ENCODE peak calls at places on chromosomes 5 and 9, in nine cellular contexts. M is fibroblast of lung; E is BJ; P is ovary; O is right cardiac atrium; B is naive thymus-derived CD4-positive, alpha-beta T cell; T is CD8-positive, alpha-beta T cell; Y is hepatocyte; I is IMR-90. V is an unnamed sample.

GRCh38 chr5:169651526-169651925 is 14.5 kb downstream of the DOCK2 start:
- DNase-seq in M (peak; percentile 12), E (no peak), P (no peak), O (no peak), B (no peak), T (no peak), Y (no peak), I (no peak), V (no peak)

GRCh38 chr9:123027517-123027916 is 6.0 kb upstream of the GPR21 start:
- DNase-seq in M (no peak), E (no peak), P (no peak), O (no peak), B (no peak), T (no peak), Y (no peak), I (no peak), V (no peak)

GRCh38 chr5:163580516-163580915 is 75.1 kb downstream of the MAT2B start:
- DNase-seq in M (no peak), E (no peak), P (no peak), O (no peak), B (no peak), T (no peak), Y (peak; percentile 50), I (no peak), V (no peak)

GRCh38 chr5:15757103-15757502 is 257.1 kb downstream of the FBXL7 start:
- DNase-seq in M (peak; percentile 13), E (peak; percentile 65), P (no peak), O (no peak), B (no peak), T (no peak), Y (no peak), I (peak; percentile 64), V (no peak)

GRCh38 chr5:96546120-96546519 is 113.1 kb upstream of the PCSK1 start:
- DNase-seq in M (no peak), E (no peak), P (no peak), O (no peak), B (no peak), T (no peak), Y (no peak), I (no peak), V (no peak)

GRCh38 chr5:159337291-159337974 is 7.1 kb upstream of the IL12B start:
- DNase-seq in M (peak; percentile 47), E (peak; percentile 47), P (no peak), O (peak; percentile 45), B (peak; percentile 43), T (no peak), Y (no peak), I (peak; percentile 73), V (no peak)

GRCh38 chr9:35340046-35340445 is 149.9 kb upstream of the RUSC2 start:
- DNase-seq in M (no peak), E (no peak), P (no peak), O (no peak), B (no peak), T (no peak), Y (no peak), I (peak; percentile 25), V (no peak)

GRCh38 chr5:78604693-78605092 is 43.9 kb downstream of the LHFPL2 start:
- DNase-seq in M (no peak), E (no peak), P (no peak), O (no peak), B (no peak), T (no peak), Y (no peak), I (no peak), V (no peak)

GRCh38 chr9:127968046-127968445 is 12.7 kb downstream of the EEIG1 start:
- DNase-seq in M (peak; percentile 38), E (no peak), P (no peak), O (peak; percentile 50), B (no peak), T (no peak), Y (peak; percentile 72), I (peak; percentile 77), V (no peak)

GRCh38 chr9:7150153-7150890 is 392.5 kb downstream of the KDM4C start:
- DNase-seq in M (no peak), E (no peak), P (no peak), O (no peak), B (no peak), T (no peak), Y (no peak), I (no peak), V (no peak)

GRCh38 chr9:130417602-130418001 is 27.2 kb upstream of the ASS1 start:
- DNase-seq in M (no peak), E (no peak), P (no peak), O (peak; percentile 4), B (no peak), T (no peak), Y (no peak), I (no peak), V (no peak)

GRCh38 chr5:16551628-16552027 is 65.2 kb downstream of the RETREG1 start:
- DNase-seq in M (no peak), E (no peak), P (no peak), O (no peak), B (no peak), T (no peak), Y (no peak), I (no peak), V (no peak)

GRCh38 chr9:130972277-130972956 is 33.4 kb upstream of the FIBCD1 start:
- DNase-seq in M (no peak), E (no peak), P (no peak), O (no peak), B (no peak), T (no peak), Y (no peak), I (no peak), V (no peak)

GRCh38 chr5:171451421-171451820 is 32.0 kb downstream of the FGF18 start:
- DNase-seq in M (no peak), E (no peak), P (no peak), O (no peak), B (no peak), T (no peak), Y (no peak), I (no peak), V (no peak)

GRCh38 chr5:171453056-171453725 is 33.7 kb downstream of the FGF18 start:
- DNase-seq in M (no peak), E (no peak), P (no peak), O (no peak), B (no peak), T (no peak), Y (no peak), I (no peak), V (no peak)

GRCh38 chr5:171453988-171454387 is 34.5 kb downstream of the FGF18 start:
- DNase-seq in M (no peak), E (no peak), P (no peak), O (no peak), B (no peak), T (no peak), Y (no peak), I (no peak), V (no peak)

GRCh38 chr5:171449426-171449825 is 30.0 kb downstream of the FGF18 start:
- DNase-seq in M (no peak), E (no peak), P (no peak), O (no peak), B (no peak), T (no peak), Y (peak; percentile 45), I (no peak), V (no peak)

GRCh38 chr5:171450423-171451246 is 31.2 kb downstream of the FGF18 start:
- DNase-seq in M (peak; percentile 74), E (peak; percentile 23), P (peak; percentile 75), O (peak; percentile 89), B (no peak), T (no peak), Y (peak; percentile 82), I (peak; percentile 73), V (no peak)
- H3K4me3 ChIP-seq in M (peak overlapping the region; percentile 53), E (peak overlapping the region; percentile 48), P (peak overlapping the region; percentile 42), O (peak overlapping the region; percentile 47), B (no peak overlapping the region), T (no peak overlapping the region), Y (peak overlapping the region; percentile 33), I (peak overlapping the region; percentile 51), V (peak overlapping the region; percentile 62)

DNA sequence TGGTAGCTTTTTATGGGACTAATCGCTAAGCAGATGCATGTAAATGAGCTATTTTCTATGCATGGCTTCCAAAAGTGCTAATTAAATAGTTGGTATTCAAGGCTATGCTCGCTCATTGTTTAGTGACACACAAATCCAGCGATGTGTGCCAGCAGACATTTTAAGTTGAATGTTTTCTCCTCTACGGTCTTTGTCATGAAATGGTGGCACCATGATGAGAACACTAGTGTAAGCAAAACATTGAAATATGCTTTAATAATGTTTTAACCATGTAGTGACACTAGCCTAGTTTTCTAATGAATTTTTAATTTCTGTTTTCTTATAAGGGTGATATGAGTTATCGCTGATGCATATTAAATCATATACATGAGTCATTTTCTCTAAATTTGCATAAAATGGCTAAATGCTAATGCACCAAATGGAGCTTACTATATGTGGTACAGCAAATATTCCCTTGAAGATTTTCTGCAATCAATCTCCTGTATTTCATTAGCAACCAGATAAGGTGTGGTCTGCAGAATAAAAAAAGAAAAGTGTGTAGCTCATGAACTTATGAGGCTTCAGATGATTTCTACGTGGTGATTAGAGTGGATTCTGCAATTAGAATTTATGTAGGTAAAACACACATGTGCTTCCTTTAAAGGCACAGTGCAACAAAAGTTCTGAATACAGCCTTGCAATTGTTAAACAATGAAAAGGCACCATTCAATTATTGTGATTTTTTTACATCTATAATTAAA is 226.6 kb downstream of the MEF2C start:
- DNase-seq in M (no peak), E (no peak), P (no peak), O (no peak), B (no peak), T (no peak), Y (no peak), I (no peak), V (no peak)
- H3K27me3 ChIP-seq in M (peaks cover 14% of the 10 kb centered on the region), E (peaks cover 1% of the 10 kb centered on the region), P (no peaks in the 10 kb centered on the region), O (peaks cover 2% of the 10 kb centered on the region), B (peaks cover 14% of the 10 kb centered on the region), T (peaks cover 31% of the 10 kb centered on the region), Y (peaks cover 59% of the 10 kb centered on the region), I (peaks cover 16% of the 10 kb centered on the region), V (no peaks in the 10 kb centered on the region)

DNA sequence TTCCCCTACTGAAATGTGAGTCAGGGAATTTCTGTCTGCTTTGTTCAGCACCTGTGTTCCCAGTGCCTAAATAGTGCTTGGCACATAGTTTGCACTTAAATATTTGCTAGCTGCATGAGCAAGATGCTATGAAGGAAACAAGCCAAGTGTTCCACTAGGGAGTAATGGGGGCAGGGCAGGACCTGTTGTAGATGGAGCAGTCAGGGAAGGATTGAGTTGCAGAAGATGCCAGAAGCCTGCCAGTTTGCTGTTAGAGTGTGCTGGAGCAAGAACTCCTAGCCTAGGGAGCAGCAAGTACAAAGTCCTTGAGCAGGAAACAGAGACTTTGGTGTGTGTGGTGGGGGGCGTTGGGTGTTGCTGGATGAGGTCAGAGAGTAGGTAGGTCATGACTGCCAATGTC is 87.5 kb downstream of the DAB2IP start:
- DNase-seq in M (peak; percentile 43), E (no peak), P (no peak), O (no peak), B (no peak), T (no peak), Y (no peak), I (peak; percentile 61), V (no peak)
- H3K4me3 ChIP-seq in M (no peak overlapping the region), E (no peak overlapping the region), P (no peak overlapping the region), O (no peak overlapping the region), B (no peak overlapping the region), T (no peak overlapping the region), Y (no peak overlapping the region), I (no peak overlapping the region), V (no peak overlapping the region)

DNA sequence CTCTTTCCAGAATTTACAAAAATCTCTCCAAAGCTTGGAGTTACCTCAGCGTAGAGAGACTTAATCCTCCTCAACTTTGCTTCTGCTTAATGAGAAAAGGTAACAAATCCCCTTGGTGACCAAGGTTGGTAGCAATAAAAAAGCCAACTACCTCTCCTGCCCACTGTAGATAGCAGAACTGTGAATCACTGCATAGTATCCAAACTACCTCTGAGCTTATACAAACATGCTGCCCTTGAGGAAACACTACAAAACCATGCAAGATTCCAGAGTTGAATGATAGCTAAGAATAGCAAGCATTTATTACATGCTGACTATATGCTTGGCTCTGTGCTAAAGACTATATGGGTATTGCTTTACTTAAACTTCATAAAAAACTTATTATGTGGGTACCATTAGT is 2.8 kb upstream of the ADAMTS12 start:
- DNase-seq in M (no peak), E (no peak), P (no peak), O (no peak), B (no peak), T (no peak), Y (no peak), I (peak; percentile 63), V (no peak)
- H3K27me3 ChIP-seq in M (no peaks in the 10 kb centered on the region), E (no peaks in the 10 kb centered on the region), P (no peaks in the 10 kb centered on the region), O (no peaks in the 10 kb centered on the region), B (peaks cover 9% of the 10 kb centered on the region), T (no peaks in the 10 kb centered on the region), Y (no peaks in the 10 kb centered on the region), I (no peaks in the 10 kb centered on the region), V (peaks cover 37% of the 10 kb centered on the region)